ENCODE peak calls at places on chromosomes 5 and 9, in seven cellular contexts. Y, C, X, M, P, R and S are unnamed samples.

GRCh38 chr9:123959787-123960186 is 29.9 kb upstream of the DENND1A start:
- DNase-seq in Y (no peak), C (no peak), X (no peak), M (no peak), P (no peak), R (no peak), S (no peak)

GRCh38 chr9:136133191-136133958 is 14.7 kb upstream of the TMEM250 start:
- DNase-seq in Y (no peak), C (no peak), X (no peak), M (no peak), P (no peak), R (no peak), S (peak)

GRCh38 chr9:129473523-129474244 is 147.2 kb downstream of the C9orf50 start:
- DNase-seq in Y (peak), C (peak), X (no peak), M (peak), P (peak), R (no peak), S (no peak)

GRCh38 chr9:100428871-100429654 is 2.1 kb downstream of the MSANTD3 start:
- DNase-seq in Y (no peak), C (peak), X (no peak), M (no peak), P (peak), R (no peak), S (no peak)

GRCh38 chr5:35926389-35927051 is 11.9 kb downstream of the CAPSL start:
- DNase-seq in Y (no peak), C (peak), X (peak), M (no peak), P (peak), R (peak), S (peak)

GRCh38 chr5:17838506-17838905 is 204.2 kb downstream of the TAF11L14 start:
- DNase-seq in Y (no peak), C (no peak), X (no peak), M (no peak), P (no peak), R (no peak), S (no peak)

GRCh38 chr5:131263648-131264452 is at the start of gene CDC42SE2:
- DNase-seq in Y (peak), C (peak), X (peak), M (peak), P (peak), R (peak), S (peak)

GRCh38 chr5:163890211-163890610 is 384.8 kb downstream of the MAT2B start:
- DNase-seq in Y (no peak), C (peak), X (no peak), M (no peak), P (no peak), R (no peak), S (no peak)

GRCh38 chr5:100828071-100828689 is 74.9 kb downstream of the ST8SIA4 start:
- DNase-seq in Y (no peak), C (no peak), X (no peak), M (peak), P (no peak), R (no peak), S (no peak)

GRCh38 chr5:136082390-136083193 is 50.1 kb upstream of the SMAD5 start:
- DNase-seq in Y (peak), C (peak), X (peak), M (peak), P (peak), R (peak), S (peak)

GRCh38 chr9:13118294-13118693 is 161.2 kb downstream of the MPDZ start:
- DNase-seq in Y (no peak), C (no peak), X (no peak), M (no peak), P (no peak), R (no peak), S (no peak)

GRCh38 chr9:120436937-120437592 is 142.9 kb downstream of the CDK5RAP2 start:
- DNase-seq in Y (no peak), C (no peak), X (no peak), M (peak), P (no peak), R (no peak), S (no peak)

GRCh38 chr9:107707915-107708441 is 218.4 kb upstream of the KLF4 start:
- DNase-seq in Y (no peak), C (peak), X (no peak), M (no peak), P (no peak), R (no peak), S (no peak)

GRCh38 chr9:9752722-9753121 is 860.1 kb downstream of the PTPRD start:
- DNase-seq in Y (no peak), C (no peak), X (no peak), M (no peak), P (no peak), R (no peak), S (no peak)

GRCh38 chr5:174396541-174396940 is 327.8 kb upstream of the MSX2 start:
- DNase-seq in Y (no peak), C (no peak), X (no peak), M (no peak), P (no peak), R (no peak), S (no peak)

GRCh38 chr9:35070823-35071813 is 1.3 kb downstream of the VCP start:
- DNase-seq in Y (no peak), C (peak), X (no peak), M (no peak), P (no peak), R (no peak), S (no peak)

GRCh38 chr9:113523421-113524141 is 60.1 kb downstream of the RGS3 start:
- DNase-seq in Y (no peak), C (no peak), X (no peak), M (no peak), P (peak), R (peak), S (no peak)

GRCh38 chr5:64836190-64836750 is 67.5 kb downstream of the CWC27 start:
- DNase-seq in Y (no peak), C (peak), X (no peak), M (no peak), P (no peak), R (no peak), S (no peak)

GRCh38 chr5:58314356-58315045 is 145.4 kb downstream of the PLK2 start:
- DNase-seq in Y (no peak), C (no peak), X (no peak), M (no peak), P (no peak), R (no peak), S (no peak)

GRCh38 chr5:78679905-78680304 is 31.3 kb upstream of the LHFPL2 start:
- DNase-seq in Y (no peak), C (no peak), X (no peak), M (no peak), P (no peak), R (no peak), S (no peak)

GRCh38 chr5:36658016-36658415 is 51.6 kb downstream of the SLC1A3 start:
- DNase-seq in Y (no peak), C (peak), X (no peak), M (no peak), P (no peak), R (no peak), S (no peak)

GRCh38 chr9:91580136-91580535 is 156.5 kb upstream of the NFIL3 start:
- DNase-seq in Y (no peak), C (peak), X (no peak), M (no peak), P (no peak), R (no peak), S (no peak)

GRCh38 chr5:64532212-64532611 is 26.4 kb downstream of the RGS7BP start:
- DNase-seq in Y (no peak), C (no peak), X (no peak), M (no peak), P (no peak), R (no peak), S (no peak)

GRCh38 chr5:96893342-96893741 is 17.0 kb downstream of the ERAP2 start:
- DNase-seq in Y (no peak), C (peak), X (no peak), M (no peak), P (no peak), R (no peak), S (no peak)

GRCh38 chr9:98334796-98335195 is 79.3 kb upstream of the TBC1D2 start:
- DNase-seq in Y (no peak), C (no peak), X (no peak), M (no peak), P (no peak), R (no peak), S (no peak)

GRCh38 chr5:172395483-172395882 is 58.8 kb downstream of the SH3PXD2B start:
- DNase-seq in Y (no peak), C (peak), X (no peak), M (no peak), P (no peak), R (no peak), S (no peak)

GRCh38 chr5:77588175-77588574 is 50.3 kb downstream of the OTP start:
- DNase-seq in Y (no peak), C (no peak), X (no peak), M (no peak), P (no peak), R (no peak), S (no peak)

GRCh38 chr5:150340614-150341265 is 16.8 kb upstream of the TCOF1 start:
- DNase-seq in Y (no peak), C (no peak), X (no peak), M (no peak), P (no peak), R (no peak), S (no peak)

GRCh38 chr9:129182625-129183494 is 4.8 kb upstream of the IER5L start:
- DNase-seq in Y (no peak), C (no peak), X (no peak), M (no peak), P (no peak), R (no peak), S (no peak)

GRCh38 chr9:8531831-8532230 is 732.3 kb upstream of the DMAC1 start:
- DNase-seq in Y (no peak), C (no peak), X (no peak), M (no peak), P (no peak), R (no peak), S (no peak)

GRCh38 chr5:6675784-6676499 is 37.3 kb upstream of the TENT4A start:
- DNase-seq in Y (no peak), C (no peak), X (no peak), M (no peak), P (no peak), R (no peak), S (no peak)

GRCh38 chr5:150155258-150156032 is at the start of gene PDGFRB:
- DNase-seq in Y (peak), C (peak), X (peak), M (peak), P (peak), R (no peak), S (peak)

GRCh38 chr5:141875022-141875740 is 3.0 kb downstream of the PCDH1 start:
- DNase-seq in Y (peak), C (no peak), X (no peak), M (no peak), P (no peak), R (no peak), S (no peak)
- H3K27ac ChIP-seq in Y (peak), C (no peak), X (peak), M (peak), P (peak), R (no peak), S (no peak)

GRCh38 chr5:34698754-34699153 is 42.6 kb downstream of the RAI14 start:
- DNase-seq in Y (no peak), C (no peak), X (no peak), M (no peak), P (no peak), R (no peak), S (no peak)
- H3K27ac ChIP-seq in Y (no peak), C (peak), X (no peak), M (no peak), P (peak), R (no peak), S (no peak)

GRCh38 chr9:127580879-127581278 is 31.2 kb upstream of the STXBP1 start:
- DNase-seq in Y (no peak), C (no peak), X (no peak), M (no peak), P (no peak), R (no peak), S (no peak)
- H3K27ac ChIP-seq in Y (no peak), C (no peak), X (no peak), M (peak), P (no peak), R (no peak), S (no peak)

DNA sequence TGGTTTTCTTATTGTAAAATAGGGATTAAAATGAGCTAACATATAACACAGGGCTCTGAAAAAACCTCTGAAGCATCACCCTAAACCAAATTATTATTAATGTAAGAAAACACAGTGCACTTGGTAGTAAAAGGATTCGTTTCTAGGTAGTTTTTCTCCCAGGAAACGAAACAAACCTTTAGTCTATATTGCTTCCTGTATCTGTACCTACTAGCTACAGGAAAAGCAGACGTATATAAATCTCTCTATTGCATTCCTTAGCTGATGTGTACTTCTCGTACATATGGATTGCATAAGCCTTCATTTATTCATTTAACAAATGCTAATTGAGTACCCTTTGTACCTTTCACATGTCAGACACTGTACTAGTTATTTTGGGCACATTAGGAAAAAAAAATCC is 85.1 kb upstream of the RASA1 start:
- DNase-seq in Y (no peak), C (no peak), X (no peak), M (no peak), P (no peak), R (no peak), S (peak)
- H3K27ac ChIP-seq in Y (no peak), C (no peak), X (no peak), M (no peak), P (no peak), R (no peak), S (no peak)

GRCh38 chr5:9781882-9782281 is 151.7 kb upstream of the TAS2R1 start:
- DNase-seq in Y (no peak), C (peak), X (no peak), M (no peak), P (no peak), R (no peak), S (no peak)
- H3K27ac ChIP-seq in Y (no peak), C (peak), X (no peak), M (no peak), P (no peak), R (no peak), S (no peak)

DNA sequence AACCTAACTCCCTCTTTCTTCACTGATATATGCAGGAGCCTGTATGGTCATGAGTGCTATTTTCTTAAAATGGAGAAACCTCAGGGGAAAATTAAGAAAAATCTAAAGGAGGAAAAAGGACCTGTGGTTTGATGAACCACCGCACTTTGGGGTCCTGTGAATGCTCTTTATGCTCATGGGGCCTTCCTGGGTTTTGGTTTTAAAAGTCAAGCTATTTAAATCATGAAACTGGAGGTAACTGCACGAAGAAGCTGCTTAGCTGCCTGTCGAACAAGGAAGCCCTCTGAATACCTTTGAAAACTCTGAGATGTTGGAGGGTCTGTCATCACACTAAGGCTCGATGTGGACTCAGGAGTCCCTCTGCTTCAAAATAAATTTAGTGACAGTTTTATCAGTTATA is 564.5 kb upstream of the ADAMTS16 start:
- DNase-seq in Y (no peak), C (no peak), X (no peak), M (no peak), P (no peak), R (no peak), S (no peak)
- H3K27ac ChIP-seq in Y (no peak), C (no peak), X (no peak), M (no peak), P (no peak), R (no peak), S (no peak)